ENCODE peak calls at places on chromosome 14, in ten cellular contexts. One of them, this sample, is unnamed.

GRCh38 chr14:35565896-35566464 is 32.0 kb downstream of the INSM2 start:
- DNase-seq in NCI-H2171 treated with DMSO at 0.1 percent for 48 hours: no peak
- DNase-seq in psoas muscle: no peak
- DNase-seq in CD8-positive, alpha-beta memory T cell: no peak
- DNase-seq in osteoblast: no peak
- DNase-seq in EL: no peak
- DNase-seq in epithelial cell of esophagus: no peak
- DNase-seq in WTC11: no peak
- DNase-seq in fibroblast of the conjunctiva: no peak
- DNase-seq in stimulated activated CD8-positive, alpha-beta memory T cell treated with anti-CD3 and anti-CD28 coated beads, Interleukin-15, amount 100 ng/mL, for 24 hours: no peak
- DNase-seq in this sample: no peak

GRCh38 chr14:54606631-54607133 is 39.8 kb downstream of the SAMD4A start:
- DNase-seq in osteoblast: peak
- DNase-seq in stimulated activated CD8-positive, alpha-beta memory T cell treated with anti-CD3 and anti-CD28 coated beads, Interleukin-15, amount 100 ng/mL, for 24 hours: no peak
- DNase-seq in WTC11: no peak
- DNase-seq in EL: peak
- DNase-seq in CD8-positive, alpha-beta memory T cell: no peak
- DNase-seq in fibroblast of the conjunctiva: no peak
- DNase-seq in NCI-H2171 treated with DMSO at 0.1 percent for 48 hours: no peak
- DNase-seq in epithelial cell of esophagus: no peak
- DNase-seq in psoas muscle: peak
- DNase-seq in this sample: no peak

GRCh38 chr14:50501642-50502041 is 30.7 kb downstream of the MAP4K5 start:
- DNase-seq in epithelial cell of esophagus: peak
- DNase-seq in osteoblast: peak
- DNase-seq in fibroblast of the conjunctiva: no peak
- DNase-seq in EL: peak
- DNase-seq in WTC11: no peak
- DNase-seq in NCI-H2171 treated with DMSO at 0.1 percent for 48 hours: no peak
- DNase-seq in CD8-positive, alpha-beta memory T cell: no peak
- DNase-seq in stimulated activated CD8-positive, alpha-beta memory T cell treated with anti-CD3 and anti-CD28 coated beads, Interleukin-15, amount 100 ng/mL, for 24 hours: no peak
- DNase-seq in psoas muscle: no peak
- DNase-seq in this sample: no peak

GRCh38 chr14:90545966-90546751 is 149.3 kb downstream of the CALM1 start:
- DNase-seq in WTC11: no peak
- DNase-seq in osteoblast: peak
- DNase-seq in CD8-positive, alpha-beta memory T cell: no peak
- DNase-seq in EL: no peak
- DNase-seq in epithelial cell of esophagus: peak
- DNase-seq in fibroblast of the conjunctiva: no peak
- DNase-seq in psoas muscle: peak
- DNase-seq in NCI-H2171 treated with DMSO at 0.1 percent for 48 hours: no peak
- DNase-seq in stimulated activated CD8-positive, alpha-beta memory T cell treated with anti-CD3 and anti-CD28 coated beads, Interleukin-15, amount 100 ng/mL, for 24 hours: no peak
- DNase-seq in this sample: no peak

GRCh38 chr14:103561381-103562134 is 899 bp downstream of the BAG5 start:
- DNase-seq in EL: peak
- DNase-seq in NCI-H2171 treated with DMSO at 0.1 percent for 48 hours: no peak
- DNase-seq in osteoblast: peak
- DNase-seq in fibroblast of the conjunctiva: no peak
- DNase-seq in WTC11: no peak
- DNase-seq in CD8-positive, alpha-beta memory T cell: peak
- DNase-seq in stimulated activated CD8-positive, alpha-beta memory T cell treated with anti-CD3 and anti-CD28 coated beads, Interleukin-15, amount 100 ng/mL, for 24 hours: peak
- DNase-seq in psoas muscle: no peak
- DNase-seq in epithelial cell of esophagus: peak
- DNase-seq in this sample: peak

GRCh38 chr14:99734406-99735051 is 50.4 kb downstream of the CYP46A1 start:
- DNase-seq in psoas muscle: peak
- DNase-seq in CD8-positive, alpha-beta memory T cell: no peak
- DNase-seq in osteoblast: peak
- DNase-seq in epithelial cell of esophagus: no peak
- DNase-seq in EL: no peak
- DNase-seq in fibroblast of the conjunctiva: no peak
- DNase-seq in WTC11: peak
- DNase-seq in stimulated activated CD8-positive, alpha-beta memory T cell treated with anti-CD3 and anti-CD28 coated beads, Interleukin-15, amount 100 ng/mL, for 24 hours: no peak
- DNase-seq in NCI-H2171 treated with DMSO at 0.1 percent for 48 hours: peak
- DNase-seq in this sample: no peak

GRCh38 chr14:100679707-100680438 is 46.8 kb upstream of the DLK1 start:
- DNase-seq in EL: peak
- DNase-seq in osteoblast: peak
- DNase-seq in WTC11: no peak
- DNase-seq in epithelial cell of esophagus: no peak
- DNase-seq in stimulated activated CD8-positive, alpha-beta memory T cell treated with anti-CD3 and anti-CD28 coated beads, Interleukin-15, amount 100 ng/mL, for 24 hours: no peak
- DNase-seq in psoas muscle: peak
- DNase-seq in fibroblast of the conjunctiva: peak
- DNase-seq in CD8-positive, alpha-beta memory T cell: no peak
- DNase-seq in NCI-H2171 treated with DMSO at 0.1 percent for 48 hours: no peak
- DNase-seq in this sample: no peak

GRCh38 chr14:21505009-21505553 is 6.1 kb downstream of the METTL3 start:
- DNase-seq in NCI-H2171 treated with DMSO at 0.1 percent for 48 hours: no peak
- DNase-seq in epithelial cell of esophagus: no peak
- DNase-seq in WTC11: no peak
- DNase-seq in fibroblast of the conjunctiva: no peak
- DNase-seq in stimulated activated CD8-positive, alpha-beta memory T cell treated with anti-CD3 and anti-CD28 coated beads, Interleukin-15, amount 100 ng/mL, for 24 hours: no peak
- DNase-seq in EL: no peak
- DNase-seq in psoas muscle: no peak
- DNase-seq in CD8-positive, alpha-beta memory T cell: no peak
- DNase-seq in osteoblast: no peak
- DNase-seq in this sample: no peak

GRCh38 chr14:22558221-22558913 is 30.7 kb downstream of the DAD1 start:
- DNase-seq in osteoblast: peak
- DNase-seq in psoas muscle: no peak
- DNase-seq in CD8-positive, alpha-beta memory T cell: peak
- DNase-seq in fibroblast of the conjunctiva: no peak
- DNase-seq in epithelial cell of esophagus: no peak
- DNase-seq in WTC11: peak
- DNase-seq in stimulated activated CD8-positive, alpha-beta memory T cell treated with anti-CD3 and anti-CD28 coated beads, Interleukin-15, amount 100 ng/mL, for 24 hours: no peak
- DNase-seq in NCI-H2171 treated with DMSO at 0.1 percent for 48 hours: no peak
- DNase-seq in EL: no peak
- DNase-seq in this sample: peak

GRCh38 chr14:99774526-99775307 is 18.5 kb upstream of the EML1 start:
- DNase-seq in stimulated activated CD8-positive, alpha-beta memory T cell treated with anti-CD3 and anti-CD28 coated beads, Interleukin-15, amount 100 ng/mL, for 24 hours: no peak
- DNase-seq in CD8-positive, alpha-beta memory T cell: no peak
- DNase-seq in psoas muscle: no peak
- DNase-seq in fibroblast of the conjunctiva: no peak
- DNase-seq in EL: peak
- DNase-seq in osteoblast: no peak
- DNase-seq in WTC11: no peak
- DNase-seq in NCI-H2171 treated with DMSO at 0.1 percent for 48 hours: peak
- DNase-seq in epithelial cell of esophagus: no peak
- DNase-seq in this sample: no peak

GRCh38 chr14:32623300-32624093 is 294.4 kb downstream of the AKAP6 start:
- DNase-seq in NCI-H2171 treated with DMSO at 0.1 percent for 48 hours: no peak
- DNase-seq in epithelial cell of esophagus: peak
- DNase-seq in EL: peak
- DNase-seq in WTC11: no peak
- DNase-seq in CD8-positive, alpha-beta memory T cell: no peak
- DNase-seq in psoas muscle: no peak
- DNase-seq in osteoblast: no peak
- DNase-seq in fibroblast of the conjunctiva: peak
- DNase-seq in stimulated activated CD8-positive, alpha-beta memory T cell treated with anti-CD3 and anti-CD28 coated beads, Interleukin-15, amount 100 ng/mL, for 24 hours: no peak
- DNase-seq in this sample: no peak

GRCh38 chr14:80504781-80505180 is 293.5 kb upstream of the DIO2 start:
- DNase-seq in WTC11: no peak
- DNase-seq in NCI-H2171 treated with DMSO at 0.1 percent for 48 hours: no peak
- DNase-seq in CD8-positive, alpha-beta memory T cell: no peak
- DNase-seq in fibroblast of the conjunctiva: no peak
- DNase-seq in psoas muscle: no peak
- DNase-seq in EL: no peak
- DNase-seq in stimulated activated CD8-positive, alpha-beta memory T cell treated with anti-CD3 and anti-CD28 coated beads, Interleukin-15, amount 100 ng/mL, for 24 hours: no peak
- DNase-seq in osteoblast: no peak
- DNase-seq in epithelial cell of esophagus: no peak
- DNase-seq in this sample: no peak

GRCh38 chr14:70064111-70064885 is 124.5 kb downstream of the SLC8A3 start:
- DNase-seq in WTC11: no peak
- DNase-seq in psoas muscle: no peak
- DNase-seq in epithelial cell of esophagus: no peak
- DNase-seq in stimulated activated CD8-positive, alpha-beta memory T cell treated with anti-CD3 and anti-CD28 coated beads, Interleukin-15, amount 100 ng/mL, for 24 hours: no peak
- DNase-seq in CD8-positive, alpha-beta memory T cell: no peak
- DNase-seq in EL: no peak
- DNase-seq in NCI-H2171 treated with DMSO at 0.1 percent for 48 hours: no peak
- DNase-seq in fibroblast of the conjunctiva: no peak
- DNase-seq in osteoblast: no peak
- DNase-seq in this sample: no peak

GRCh38 chr14:74290415-74290814 is 12.3 kb downstream of the ABCD4 start:
- DNase-seq in osteoblast: peak
- DNase-seq in EL: peak
- DNase-seq in epithelial cell of esophagus: peak
- DNase-seq in WTC11: peak
- DNase-seq in NCI-H2171 treated with DMSO at 0.1 percent for 48 hours: peak
- DNase-seq in stimulated activated CD8-positive, alpha-beta memory T cell treated with anti-CD3 and anti-CD28 coated beads, Interleukin-15, amount 100 ng/mL, for 24 hours: no peak
- DNase-seq in CD8-positive, alpha-beta memory T cell: no peak
- DNase-seq in fibroblast of the conjunctiva: no peak
- DNase-seq in psoas muscle: no peak
- DNase-seq in this sample: no peak

GRCh38 chr14:93133476-93133875 is 17.8 kb upstream of the ITPK1 start:
- DNase-seq in osteoblast: peak
- DNase-seq in epithelial cell of esophagus: peak
- DNase-seq in psoas muscle: no peak
- DNase-seq in EL: peak
- DNase-seq in NCI-H2171 treated with DMSO at 0.1 percent for 48 hours: no peak
- DNase-seq in fibroblast of the conjunctiva: peak
- DNase-seq in WTC11: no peak
- DNase-seq in CD8-positive, alpha-beta memory T cell: no peak
- DNase-seq in stimulated activated CD8-positive, alpha-beta memory T cell treated with anti-CD3 and anti-CD28 coated beads, Interleukin-15, amount 100 ng/mL, for 24 hours: no peak
- DNase-seq in this sample: no peak

GRCh38 chr14:77483851-77484250 is 14.8 kb downstream of the ISM2 start:
- DNase-seq in EL: no peak
- DNase-seq in NCI-H2171 treated with DMSO at 0.1 percent for 48 hours: no peak
- DNase-seq in fibroblast of the conjunctiva: no peak
- DNase-seq in CD8-positive, alpha-beta memory T cell: no peak
- DNase-seq in stimulated activated CD8-positive, alpha-beta memory T cell treated with anti-CD3 and anti-CD28 coated beads, Interleukin-15, amount 100 ng/mL, for 24 hours: no peak
- DNase-seq in psoas muscle: no peak
- DNase-seq in epithelial cell of esophagus: no peak
- DNase-seq in WTC11: no peak
- DNase-seq in osteoblast: no peak
- DNase-seq in this sample: no peak

GRCh38 chr14:104635717-104636116 is 31.1 kb upstream of the TMEM179 start:
- DNase-seq in stimulated activated CD8-positive, alpha-beta memory T cell treated with anti-CD3 and anti-CD28 coated beads, Interleukin-15, amount 100 ng/mL, for 24 hours: no peak
- DNase-seq in EL: no peak
- DNase-seq in WTC11: no peak
- DNase-seq in psoas muscle: no peak
- DNase-seq in epithelial cell of esophagus: no peak
- DNase-seq in CD8-positive, alpha-beta memory T cell: no peak
- DNase-seq in NCI-H2171 treated with DMSO at 0.1 percent for 48 hours: no peak
- DNase-seq in fibroblast of the conjunctiva: no peak
- DNase-seq in osteoblast: peak
- DNase-seq in this sample: no peak

GRCh38 chr14:92693998-92694780 is 54.2 kb downstream of the LGMN start:
- DNase-seq in WTC11: no peak
- DNase-seq in NCI-H2171 treated with DMSO at 0.1 percent for 48 hours: no peak
- DNase-seq in epithelial cell of esophagus: peak
- DNase-seq in CD8-positive, alpha-beta memory T cell: no peak
- DNase-seq in osteoblast: no peak
- DNase-seq in fibroblast of the conjunctiva: no peak
- DNase-seq in stimulated activated CD8-positive, alpha-beta memory T cell treated with anti-CD3 and anti-CD28 coated beads, Interleukin-15, amount 100 ng/mL, for 24 hours: no peak
- DNase-seq in EL: no peak
- DNase-seq in psoas muscle: no peak
- DNase-seq in this sample: no peak

GRCh38 chr14:94532462-94532861 is 23.2 kb upstream of the SERPINA12 start:
- DNase-seq in EL: peak
- DNase-seq in stimulated activated CD8-positive, alpha-beta memory T cell treated with anti-CD3 and anti-CD28 coated beads, Interleukin-15, amount 100 ng/mL, for 24 hours: no peak
- DNase-seq in fibroblast of the conjunctiva: no peak
- DNase-seq in epithelial cell of esophagus: no peak
- DNase-seq in CD8-positive, alpha-beta memory T cell: no peak
- DNase-seq in WTC11: no peak
- DNase-seq in psoas muscle: no peak
- DNase-seq in osteoblast: no peak
- DNase-seq in NCI-H2171 treated with DMSO at 0.1 percent for 48 hours: no peak
- DNase-seq in this sample: no peak

GRCh38 chr14:42715316-42715715 is 1108.6 kb downstream of the LRFN5 start:
- DNase-seq in WTC11: no peak
- DNase-seq in epithelial cell of esophagus: peak
- DNase-seq in fibroblast of the conjunctiva: no peak
- DNase-seq in psoas muscle: no peak
- DNase-seq in osteoblast: no peak
- DNase-seq in EL: peak
- DNase-seq in NCI-H2171 treated with DMSO at 0.1 percent for 48 hours: no peak
- DNase-seq in CD8-positive, alpha-beta memory T cell: no peak
- DNase-seq in stimulated activated CD8-positive, alpha-beta memory T cell treated with anti-CD3 and anti-CD28 coated beads, Interleukin-15, amount 100 ng/mL, for 24 hours: no peak
- DNase-seq in this sample: no peak

GRCh38 chr14:55614304-55614703 is 34.3 kb downstream of the KTN1 start:
- DNase-seq in NCI-H2171 treated with DMSO at 0.1 percent for 48 hours: no peak
- DNase-seq in osteoblast: no peak
- DNase-seq in stimulated activated CD8-positive, alpha-beta memory T cell treated with anti-CD3 and anti-CD28 coated beads, Interleukin-15, amount 100 ng/mL, for 24 hours: no peak
- DNase-seq in WTC11: no peak
- DNase-seq in psoas muscle: no peak
- DNase-seq in CD8-positive, alpha-beta memory T cell: no peak
- DNase-seq in EL: no peak
- DNase-seq in epithelial cell of esophagus: no peak
- DNase-seq in fibroblast of the conjunctiva: no peak
- DNase-seq in this sample: no peak

GRCh38 chr14:104579507-104579906 is at the start of gene C14orf180:
- DNase-seq in EL: no peak
- DNase-seq in psoas muscle: peak
- DNase-seq in osteoblast: no peak
- DNase-seq in epithelial cell of esophagus: no peak
- DNase-seq in WTC11: no peak
- DNase-seq in CD8-positive, alpha-beta memory T cell: no peak
- DNase-seq in stimulated activated CD8-positive, alpha-beta memory T cell treated with anti-CD3 and anti-CD28 coated beads, Interleukin-15, amount 100 ng/mL, for 24 hours: no peak
- DNase-seq in fibroblast of the conjunctiva: no peak
- DNase-seq in NCI-H2171 treated with DMSO at 0.1 percent for 48 hours: no peak
- DNase-seq in this sample: no peak

GRCh38 chr14:74579447-74580274 is 32.4 kb downstream of the LTBP2 start:
- DNase-seq in fibroblast of the conjunctiva: no peak
- DNase-seq in psoas muscle: peak
- DNase-seq in EL: peak
- DNase-seq in WTC11: no peak
- DNase-seq in stimulated activated CD8-positive, alpha-beta memory T cell treated with anti-CD3 and anti-CD28 coated beads, Interleukin-15, amount 100 ng/mL, for 24 hours: no peak
- DNase-seq in osteoblast: peak
- DNase-seq in NCI-H2171 treated with DMSO at 0.1 percent for 48 hours: no peak
- DNase-seq in CD8-positive, alpha-beta memory T cell: no peak
- DNase-seq in epithelial cell of esophagus: peak
- DNase-seq in this sample: no peak

GRCh38 chr14:69049675-69050074 is 70.6 kb upstream of the ACTN1 start:
- DNase-seq in EL: peak
- DNase-seq in osteoblast: peak
- DNase-seq in epithelial cell of esophagus: peak
- DNase-seq in stimulated activated CD8-positive, alpha-beta memory T cell treated with anti-CD3 and anti-CD28 coated beads, Interleukin-15, amount 100 ng/mL, for 24 hours: no peak
- DNase-seq in CD8-positive, alpha-beta memory T cell: no peak
- DNase-seq in NCI-H2171 treated with DMSO at 0.1 percent for 48 hours: peak
- DNase-seq in psoas muscle: no peak
- DNase-seq in fibroblast of the conjunctiva: no peak
- DNase-seq in WTC11: no peak
- DNase-seq in this sample: no peak

GRCh38 chr14:100715803-100716202 is 10.9 kb upstream of the DLK1 start:
- DNase-seq in psoas muscle: no peak
- DNase-seq in WTC11: no peak
- DNase-seq in stimulated activated CD8-positive, alpha-beta memory T cell treated with anti-CD3 and anti-CD28 coated beads, Interleukin-15, amount 100 ng/mL, for 24 hours: no peak
- DNase-seq in EL: no peak
- DNase-seq in osteoblast: no peak
- DNase-seq in NCI-H2171 treated with DMSO at 0.1 percent for 48 hours: no peak
- DNase-seq in CD8-positive, alpha-beta memory T cell: no peak
- DNase-seq in fibroblast of the conjunctiva: no peak
- DNase-seq in epithelial cell of esophagus: no peak
- DNase-seq in this sample: no peak

GRCh38 chr14:38420045-38420444 is 164.2 kb upstream of the CLEC14A start:
- DNase-seq in NCI-H2171 treated with DMSO at 0.1 percent for 48 hours: no peak
- DNase-seq in psoas muscle: no peak
- DNase-seq in stimulated activated CD8-positive, alpha-beta memory T cell treated with anti-CD3 and anti-CD28 coated beads, Interleukin-15, amount 100 ng/mL, for 24 hours: no peak
- DNase-seq in epithelial cell of esophagus: no peak
- DNase-seq in EL: peak
- DNase-seq in WTC11: no peak
- DNase-seq in fibroblast of the conjunctiva: no peak
- DNase-seq in osteoblast: no peak
- DNase-seq in CD8-positive, alpha-beta memory T cell: no peak
- DNase-seq in this sample: no peak

GRCh38 chr14:25055005-25055404 is 5.1 kb upstream of the STXBP6 start:
- DNase-seq in psoas muscle: no peak
- DNase-seq in EL: no peak
- DNase-seq in NCI-H2171 treated with DMSO at 0.1 percent for 48 hours: no peak
- DNase-seq in WTC11: no peak
- DNase-seq in fibroblast of the conjunctiva: no peak
- DNase-seq in stimulated activated CD8-positive, alpha-beta memory T cell treated with anti-CD3 and anti-CD28 coated beads, Interleukin-15, amount 100 ng/mL, for 24 hours: no peak
- DNase-seq in CD8-positive, alpha-beta memory T cell: no peak
- DNase-seq in epithelial cell of esophagus: no peak
- DNase-seq in osteoblast: no peak
- DNase-seq in this sample: no peak

GRCh38 chr14:72609205-72609916 is 284.5 kb downstream of the DPF3 start:
- DNase-seq in fibroblast of the conjunctiva: no peak
- DNase-seq in osteoblast: peak
- DNase-seq in CD8-positive, alpha-beta memory T cell: no peak
- DNase-seq in WTC11: no peak
- DNase-seq in EL: no peak
- DNase-seq in NCI-H2171 treated with DMSO at 0.1 percent for 48 hours: no peak
- DNase-seq in psoas muscle: no peak
- DNase-seq in stimulated activated CD8-positive, alpha-beta memory T cell treated with anti-CD3 and anti-CD28 coated beads, Interleukin-15, amount 100 ng/mL, for 24 hours: no peak
- DNase-seq in epithelial cell of esophagus: no peak
- DNase-seq in this sample: no peak

This sample was measured in T-helper 9 cell.